ENCODE peak calls at places on chromosomes 2 and 18, in five cellular contexts. One of them, this sample, is unnamed.

GRCh38 chr2:33240178-33240577 is 236.3 kb upstream of the RASGRP3 start:
- DNase-seq in HCT116: no peak
- DNase-seq in activated gamma-delta T cell treated with anti-CD3 and anti-CD28 coated beads, Interleukin-2, amount 50 U/mL, for 16 hours: no peak
- DNase-seq in SK-N-DZ: no peak
- DNase-seq in AG04449: no peak
- DNase-seq in this sample: no peak

GRCh38 chr2:207241198-207241597 is 75.5 kb upstream of the KLF7 start:
- DNase-seq in activated gamma-delta T cell treated with anti-CD3 and anti-CD28 coated beads, Interleukin-2, amount 50 U/mL, for 16 hours: no peak
- DNase-seq in SK-N-DZ: no peak
- DNase-seq in HCT116: no peak
- DNase-seq in AG04449: no peak
- DNase-seq in this sample: no peak

GRCh38 chr2:72220170-72220569 is 72.5 kb upstream of the CYP26B1 start:
- DNase-seq in SK-N-DZ: peak; percentile 75
- DNase-seq in AG04449: no peak
- DNase-seq in HCT116: no peak
- DNase-seq in activated gamma-delta T cell treated with anti-CD3 and anti-CD28 coated beads, Interleukin-2, amount 50 U/mL, for 16 hours: no peak
- DNase-seq in this sample: no peak

GRCh38 chr2:15748736-15749323 is 157.2 kb downstream of the DDX1 start:
- DNase-seq in AG04449: no peak
- DNase-seq in HCT116: peak; percentile 55
- DNase-seq in SK-N-DZ: no peak
- DNase-seq in activated gamma-delta T cell treated with anti-CD3 and anti-CD28 coated beads, Interleukin-2, amount 50 U/mL, for 16 hours: no peak
- DNase-seq in this sample: no peak

GRCh38 chr2:46171441-46171953 is 125.7 kb upstream of the EPAS1 start:
- DNase-seq in activated gamma-delta T cell treated with anti-CD3 and anti-CD28 coated beads, Interleukin-2, amount 50 U/mL, for 16 hours: no peak
- DNase-seq in SK-N-DZ: no peak
- DNase-seq in AG04449: peak; percentile 49
- DNase-seq in HCT116: peak; percentile 24
- DNase-seq in this sample: no peak

GRCh38 chr2:164066095-164066494 is 330.3 kb upstream of the FIGN start:
- DNase-seq in AG04449: no peak
- DNase-seq in activated gamma-delta T cell treated with anti-CD3 and anti-CD28 coated beads, Interleukin-2, amount 50 U/mL, for 16 hours: no peak
- DNase-seq in HCT116: no peak
- DNase-seq in SK-N-DZ: no peak
- DNase-seq in this sample: no peak

GRCh38 chr18:29644276-29644675 is 1398.3 kb downstream of the DSC3 start:
- DNase-seq in activated gamma-delta T cell treated with anti-CD3 and anti-CD28 coated beads, Interleukin-2, amount 50 U/mL, for 16 hours: no peak
- DNase-seq in HCT116: peak; percentile 0
- DNase-seq in AG04449: no peak
- DNase-seq in SK-N-DZ: no peak
- DNase-seq in this sample: no peak

GRCh38 chr18:8870528-8870927 is 165.2 kb downstream of the MTCL1 start:
- DNase-seq in AG04449: no peak
- DNase-seq in SK-N-DZ: no peak
- DNase-seq in activated gamma-delta T cell treated with anti-CD3 and anti-CD28 coated beads, Interleukin-2, amount 50 U/mL, for 16 hours: no peak
- DNase-seq in HCT116: no peak
- DNase-seq in this sample: no peak

GRCh38 chr2:158970522-158970855 is 2.0 kb downstream of the TANC1 start:
- DNase-seq in activated gamma-delta T cell treated with anti-CD3 and anti-CD28 coated beads, Interleukin-2, amount 50 U/mL, for 16 hours: no peak
- DNase-seq in AG04449: no peak
- DNase-seq in SK-N-DZ: no peak
- DNase-seq in HCT116: no peak
- DNase-seq in this sample: no peak

GRCh38 chr2:33015421-33016142 is 68.8 kb downstream of the LTBP1 start:
- DNase-seq in SK-N-DZ: no peak
- DNase-seq in HCT116: no peak
- DNase-seq in activated gamma-delta T cell treated with anti-CD3 and anti-CD28 coated beads, Interleukin-2, amount 50 U/mL, for 16 hours: no peak
- DNase-seq in AG04449: peak; percentile 57
- DNase-seq in this sample: no peak

GRCh38 chr2:199929257-199929656 is 18.2 kb downstream of the C2orf69 start:
- DNase-seq in HCT116: no peak
- DNase-seq in activated gamma-delta T cell treated with anti-CD3 and anti-CD28 coated beads, Interleukin-2, amount 50 U/mL, for 16 hours: no peak
- DNase-seq in AG04449: no peak
- DNase-seq in SK-N-DZ: no peak
- DNase-seq in this sample: no peak

GRCh38 chr2:149005471-149006077 is 32.9 kb upstream of the LYPD6B start:
- DNase-seq in AG04449: no peak
- DNase-seq in activated gamma-delta T cell treated with anti-CD3 and anti-CD28 coated beads, Interleukin-2, amount 50 U/mL, for 16 hours: no peak
- DNase-seq in HCT116: no peak
- DNase-seq in SK-N-DZ: no peak
- DNase-seq in this sample: no peak

GRCh38 chr2:28080911-28081310 is 190.4 kb downstream of the BABAM2 start:
- DNase-seq in HCT116: no peak
- DNase-seq in SK-N-DZ: no peak
- DNase-seq in activated gamma-delta T cell treated with anti-CD3 and anti-CD28 coated beads, Interleukin-2, amount 50 U/mL, for 16 hours: no peak
- DNase-seq in AG04449: peak; percentile 73
- DNase-seq in this sample: no peak

GRCh38 chr18:8776544-8776943 is 71.2 kb downstream of the MTCL1 start:
- DNase-seq in AG04449: no peak
- DNase-seq in HCT116: no peak
- DNase-seq in SK-N-DZ: no peak
- DNase-seq in activated gamma-delta T cell treated with anti-CD3 and anti-CD28 coated beads, Interleukin-2, amount 50 U/mL, for 16 hours: no peak
- DNase-seq in this sample: no peak

This sample was measured in HuH-7.5.